ENCODE peak calls at places on chromosomes 6 and 20, in nine cellular contexts. One of them, this sample, is unnamed.

GRCh38 chr6:52183131-52183530 is 3.0 kb upstream of the IL17A start:
- DNase-seq in activated T-helper 9 cell treated with anti-CD3 and anti-CD28 coated beads, Interleukin-2, amount 50 U/mL, for 16 hours: no peak
- DNase-seq in stromal cell of bone marrow: no peak
- DNase-seq in tibial artery: no peak
- DNase-seq in HT1080: no peak
- DNase-seq in fibroblast of the aortic adventitia: no peak
- DNase-seq in NCI-H1417: no peak
- DNase-seq in ACHN: no peak
- DNase-seq in heart right ventricle: no peak
- DNase-seq in this sample: peak; percentile 13

GRCh38 chr20:44211177-44212039 is 837 bp upstream of the OSER1 start:
- DNase-seq in activated T-helper 9 cell treated with anti-CD3 and anti-CD28 coated beads, Interleukin-2, amount 50 U/mL, for 16 hours: no peak
- DNase-seq in stromal cell of bone marrow: no peak
- DNase-seq in tibial artery: peak; percentile 34
- DNase-seq in HT1080: peak; percentile 18
- DNase-seq in fibroblast of the aortic adventitia: peak; percentile 87
- DNase-seq in NCI-H1417: peak; percentile 53
- DNase-seq in ACHN: no peak
- DNase-seq in heart right ventricle: no peak
- DNase-seq in this sample: peak; percentile 40

GRCh38 chr20:50654899-50655298 is 36.4 kb downstream of the RIPOR3 start:
- DNase-seq in activated T-helper 9 cell treated with anti-CD3 and anti-CD28 coated beads, Interleukin-2, amount 50 U/mL, for 16 hours: no peak
- DNase-seq in stromal cell of bone marrow: no peak
- DNase-seq in tibial artery: no peak
- DNase-seq in HT1080: no peak
- DNase-seq in fibroblast of the aortic adventitia: peak; percentile 75
- DNase-seq in NCI-H1417: no peak
- DNase-seq in ACHN: no peak
- DNase-seq in heart right ventricle: no peak
- DNase-seq in this sample: no peak

GRCh38 chr6:16851044-16851540 is 89.8 kb upstream of the ATXN1 start:
- DNase-seq in activated T-helper 9 cell treated with anti-CD3 and anti-CD28 coated beads, Interleukin-2, amount 50 U/mL, for 16 hours: no peak
- DNase-seq in stromal cell of bone marrow: no peak
- DNase-seq in tibial artery: no peak
- DNase-seq in HT1080: no peak
- DNase-seq in fibroblast of the aortic adventitia: no peak
- DNase-seq in NCI-H1417: no peak
- DNase-seq in ACHN: no peak
- DNase-seq in heart right ventricle: no peak
- DNase-seq in this sample: no peak

GRCh38 chr6:25535302-25536225 is 116.5 kb upstream of the SCGN start:
- DNase-seq in activated T-helper 9 cell treated with anti-CD3 and anti-CD28 coated beads, Interleukin-2, amount 50 U/mL, for 16 hours: no peak
- DNase-seq in stromal cell of bone marrow: no peak
- DNase-seq in tibial artery: no peak
- DNase-seq in HT1080: no peak
- DNase-seq in fibroblast of the aortic adventitia: no peak
- DNase-seq in NCI-H1417: no peak
- DNase-seq in ACHN: no peak
- DNase-seq in heart right ventricle: no peak
- DNase-seq in this sample: no peak

GRCh38 chr6:134593442-134593841 is 275.5 kb upstream of the SGK1 start:
- DNase-seq in activated T-helper 9 cell treated with anti-CD3 and anti-CD28 coated beads, Interleukin-2, amount 50 U/mL, for 16 hours: no peak
- DNase-seq in stromal cell of bone marrow: no peak
- DNase-seq in tibial artery: no peak
- DNase-seq in HT1080: no peak
- DNase-seq in fibroblast of the aortic adventitia: no peak
- DNase-seq in NCI-H1417: peak; percentile 72
- DNase-seq in ACHN: no peak
- DNase-seq in heart right ventricle: no peak
- DNase-seq in this sample: no peak

GRCh38 chr6:5619249-5619648 is 357.9 kb downstream of the FARS2 start:
- DNase-seq in activated T-helper 9 cell treated with anti-CD3 and anti-CD28 coated beads, Interleukin-2, amount 50 U/mL, for 16 hours: no peak
- DNase-seq in stromal cell of bone marrow: no peak
- DNase-seq in tibial artery: no peak
- DNase-seq in HT1080: no peak
- DNase-seq in fibroblast of the aortic adventitia: no peak
- DNase-seq in NCI-H1417: no peak
- DNase-seq in ACHN: no peak
- DNase-seq in heart right ventricle: no peak
- DNase-seq in this sample: no peak

GRCh38 chr6:24902782-24903181 is 33.0 kb downstream of the RIPOR2 start:
- DNase-seq in activated T-helper 9 cell treated with anti-CD3 and anti-CD28 coated beads, Interleukin-2, amount 50 U/mL, for 16 hours: no peak
- DNase-seq in stromal cell of bone marrow: peak; percentile 63
- DNase-seq in tibial artery: no peak
- DNase-seq in HT1080: peak; percentile 50
- DNase-seq in fibroblast of the aortic adventitia: peak; percentile 11
- DNase-seq in NCI-H1417: no peak
- DNase-seq in ACHN: peak; percentile 65
- DNase-seq in heart right ventricle: no peak
- DNase-seq in this sample: no peak

GRCh38 chr20:57698191-57698866 is 11.5 kb downstream of the PMEPA1 start:
- DNase-seq in activated T-helper 9 cell treated with anti-CD3 and anti-CD28 coated beads, Interleukin-2, amount 50 U/mL, for 16 hours: peak; percentile 53
- DNase-seq in stromal cell of bone marrow: peak; percentile 92
- DNase-seq in tibial artery: no peak
- DNase-seq in HT1080: peak; percentile 100
- DNase-seq in fibroblast of the aortic adventitia: peak; percentile 95
- DNase-seq in NCI-H1417: no peak
- DNase-seq in ACHN: peak; percentile 96
- DNase-seq in heart right ventricle: no peak
- DNase-seq in this sample: no peak

GRCh38 chr20:8562356-8562755 is 430.3 kb downstream of the PLCB1 start:
- DNase-seq in activated T-helper 9 cell treated with anti-CD3 and anti-CD28 coated beads, Interleukin-2, amount 50 U/mL, for 16 hours: no peak
- DNase-seq in stromal cell of bone marrow: no peak
- DNase-seq in tibial artery: no peak
- DNase-seq in HT1080: no peak
- DNase-seq in fibroblast of the aortic adventitia: no peak
- DNase-seq in NCI-H1417: no peak
- DNase-seq in ACHN: no peak
- DNase-seq in heart right ventricle: no peak
- DNase-seq in this sample: no peak

GRCh38 chr6:89351632-89352328 is 742 bp downstream of the UBE2J1 start:
- DNase-seq in activated T-helper 9 cell treated with anti-CD3 and anti-CD28 coated beads, Interleukin-2, amount 50 U/mL, for 16 hours: no peak
- DNase-seq in stromal cell of bone marrow: no peak
- DNase-seq in tibial artery: no peak
- DNase-seq in HT1080: no peak
- DNase-seq in fibroblast of the aortic adventitia: peak; percentile 17
- DNase-seq in NCI-H1417: peak; percentile 67
- DNase-seq in ACHN: no peak
- DNase-seq in heart right ventricle: no peak
- DNase-seq in this sample: no peak

GRCh38 chr6:125046107-125046925 is 84.1 kb downstream of the RNF217 start:
- DNase-seq in activated T-helper 9 cell treated with anti-CD3 and anti-CD28 coated beads, Interleukin-2, amount 50 U/mL, for 16 hours: no peak
- DNase-seq in stromal cell of bone marrow: no peak
- DNase-seq in tibial artery: no peak
- DNase-seq in HT1080: no peak
- DNase-seq in fibroblast of the aortic adventitia: no peak
- DNase-seq in NCI-H1417: no peak
- DNase-seq in ACHN: no peak
- DNase-seq in heart right ventricle: no peak
- DNase-seq in this sample: no peak

GRCh38 chr20:46010491-46011405 is 2.0 kb downstream of the MMP9 start:
- DNase-seq in activated T-helper 9 cell treated with anti-CD3 and anti-CD28 coated beads, Interleukin-2, amount 50 U/mL, for 16 hours: peak; percentile 28
- DNase-seq in stromal cell of bone marrow: no peak
- DNase-seq in tibial artery: no peak
- DNase-seq in HT1080: no peak
- DNase-seq in fibroblast of the aortic adventitia: no peak
- DNase-seq in NCI-H1417: no peak
- DNase-seq in ACHN: no peak
- DNase-seq in heart right ventricle: no peak
- DNase-seq in this sample: no peak

GRCh38 chr6:45044510-45045252 is 283.4 kb upstream of the RUNX2 start:
- DNase-seq in activated T-helper 9 cell treated with anti-CD3 and anti-CD28 coated beads, Interleukin-2, amount 50 U/mL, for 16 hours: no peak
- DNase-seq in stromal cell of bone marrow: no peak
- DNase-seq in tibial artery: no peak
- DNase-seq in HT1080: no peak
- DNase-seq in fibroblast of the aortic adventitia: peak; percentile 6
- DNase-seq in NCI-H1417: no peak
- DNase-seq in ACHN: no peak
- DNase-seq in heart right ventricle: no peak
- DNase-seq in this sample: no peak

GRCh38 chr20:45301824-45302251 is 4.8 kb upstream of the RBPJL start:
- DNase-seq in activated T-helper 9 cell treated with anti-CD3 and anti-CD28 coated beads, Interleukin-2, amount 50 U/mL, for 16 hours: no peak
- DNase-seq in stromal cell of bone marrow: no peak
- DNase-seq in tibial artery: no peak
- DNase-seq in HT1080: no peak
- DNase-seq in fibroblast of the aortic adventitia: no peak
- DNase-seq in NCI-H1417: no peak
- DNase-seq in ACHN: no peak
- DNase-seq in heart right ventricle: no peak
- DNase-seq in this sample: no peak

GRCh38 chr6:137746264-137746663 is 120.8 kb upstream of the TNFAIP3 start:
- DNase-seq in activated T-helper 9 cell treated with anti-CD3 and anti-CD28 coated beads, Interleukin-2, amount 50 U/mL, for 16 hours: no peak
- DNase-seq in stromal cell of bone marrow: no peak
- DNase-seq in tibial artery: no peak
- DNase-seq in HT1080: no peak
- DNase-seq in fibroblast of the aortic adventitia: no peak
- DNase-seq in NCI-H1417: no peak
- DNase-seq in ACHN: no peak
- DNase-seq in heart right ventricle: no peak
- DNase-seq in this sample: no peak

GRCh38 chr6:79453558-79454042 is 83.6 kb downstream of the LCA5 start:
- DNase-seq in activated T-helper 9 cell treated with anti-CD3 and anti-CD28 coated beads, Interleukin-2, amount 50 U/mL, for 16 hours: no peak
- DNase-seq in stromal cell of bone marrow: peak; percentile 34
- DNase-seq in tibial artery: no peak
- DNase-seq in HT1080: no peak
- DNase-seq in fibroblast of the aortic adventitia: peak; percentile 62
- DNase-seq in NCI-H1417: no peak
- DNase-seq in ACHN: no peak
- DNase-seq in heart right ventricle: no peak
- DNase-seq in this sample: no peak

GRCh38 chr20:57040924-57041323 is 225.5 kb downstream of the BMP7 start:
- DNase-seq in activated T-helper 9 cell treated with anti-CD3 and anti-CD28 coated beads, Interleukin-2, amount 50 U/mL, for 16 hours: no peak
- DNase-seq in stromal cell of bone marrow: no peak
- DNase-seq in tibial artery: no peak
- DNase-seq in HT1080: peak; percentile 46
- DNase-seq in fibroblast of the aortic adventitia: no peak
- DNase-seq in NCI-H1417: no peak
- DNase-seq in ACHN: no peak
- DNase-seq in heart right ventricle: no peak
- DNase-seq in this sample: no peak

GRCh38 chr20:57881466-57882405 is 171.9 kb upstream of the PMEPA1 start:
- DNase-seq in activated T-helper 9 cell treated with anti-CD3 and anti-CD28 coated beads, Interleukin-2, amount 50 U/mL, for 16 hours: no peak
- DNase-seq in stromal cell of bone marrow: no peak
- DNase-seq in tibial artery: no peak
- DNase-seq in HT1080: no peak
- DNase-seq in fibroblast of the aortic adventitia: no peak
- DNase-seq in NCI-H1417: no peak
- DNase-seq in ACHN: no peak
- DNase-seq in heart right ventricle: no peak
- DNase-seq in this sample: no peak

GRCh38 chr6:107115695-107116327 is 496 bp upstream of the BEND3 start:
- DNase-seq in activated T-helper 9 cell treated with anti-CD3 and anti-CD28 coated beads, Interleukin-2, amount 50 U/mL, for 16 hours: no peak
- DNase-seq in stromal cell of bone marrow: no peak
- DNase-seq in tibial artery: no peak
- DNase-seq in HT1080: peak; percentile 42
- DNase-seq in fibroblast of the aortic adventitia: no peak
- DNase-seq in NCI-H1417: peak; percentile 87
- DNase-seq in ACHN: peak; percentile 50
- DNase-seq in heart right ventricle: peak; percentile 26
- DNase-seq in this sample: peak; percentile 65

GRCh38 chr20:54415967-54416366 is 59.4 kb upstream of the DOK5 start:
- DNase-seq in activated T-helper 9 cell treated with anti-CD3 and anti-CD28 coated beads, Interleukin-2, amount 50 U/mL, for 16 hours: no peak
- DNase-seq in stromal cell of bone marrow: no peak
- DNase-seq in tibial artery: no peak
- DNase-seq in HT1080: no peak
- DNase-seq in fibroblast of the aortic adventitia: no peak
- DNase-seq in NCI-H1417: no peak
- DNase-seq in ACHN: no peak
- DNase-seq in heart right ventricle: no peak
- DNase-seq in this sample: no peak

GRCh38 chr6:166602928-166603690 is 16.6 kb upstream of the RAMACL start:
- DNase-seq in activated T-helper 9 cell treated with anti-CD3 and anti-CD28 coated beads, Interleukin-2, amount 50 U/mL, for 16 hours: no peak
- DNase-seq in stromal cell of bone marrow: no peak
- DNase-seq in tibial artery: no peak
- DNase-seq in HT1080: no peak
- DNase-seq in fibroblast of the aortic adventitia: no peak
- DNase-seq in NCI-H1417: no peak
- DNase-seq in ACHN: no peak
- DNase-seq in heart right ventricle: no peak
- DNase-seq in this sample: no peak

GRCh38 chr6:89972024-89972381 is 77.7 kb downstream of the GJA10 start:
- DNase-seq in activated T-helper 9 cell treated with anti-CD3 and anti-CD28 coated beads, Interleukin-2, amount 50 U/mL, for 16 hours: no peak
- DNase-seq in stromal cell of bone marrow: no peak
- DNase-seq in tibial artery: no peak
- DNase-seq in HT1080: no peak
- DNase-seq in fibroblast of the aortic adventitia: no peak
- DNase-seq in NCI-H1417: no peak
- DNase-seq in ACHN: no peak
- DNase-seq in heart right ventricle: no peak
- DNase-seq in this sample: no peak

GRCh38 chr6:30462482-30462881 is 26.8 kb upstream of the HLA-E start:
- DNase-seq in activated T-helper 9 cell treated with anti-CD3 and anti-CD28 coated beads, Interleukin-2, amount 50 U/mL, for 16 hours: no peak
- DNase-seq in stromal cell of bone marrow: no peak
- DNase-seq in tibial artery: no peak
- DNase-seq in HT1080: no peak
- DNase-seq in fibroblast of the aortic adventitia: no peak
- DNase-seq in NCI-H1417: no peak
- DNase-seq in ACHN: no peak
- DNase-seq in heart right ventricle: no peak
- DNase-seq in this sample: no peak

GRCh38 chr6:74657033-74657432 is 548.8 kb downstream of the COL12A1 start:
- DNase-seq in activated T-helper 9 cell treated with anti-CD3 and anti-CD28 coated beads, Interleukin-2, amount 50 U/mL, for 16 hours: no peak
- DNase-seq in stromal cell of bone marrow: no peak
- DNase-seq in tibial artery: no peak
- DNase-seq in HT1080: peak; percentile 43
- DNase-seq in fibroblast of the aortic adventitia: no peak
- DNase-seq in NCI-H1417: no peak
- DNase-seq in ACHN: no peak
- DNase-seq in heart right ventricle: no peak
- DNase-seq in this sample: no peak

GRCh38 chr6:119207973-119208725 is 129.7 kb upstream of the FAM184A start:
- DNase-seq in activated T-helper 9 cell treated with anti-CD3 and anti-CD28 coated beads, Interleukin-2, amount 50 U/mL, for 16 hours: no peak
- DNase-seq in stromal cell of bone marrow: peak; percentile 62
- DNase-seq in tibial artery: no peak
- DNase-seq in HT1080: no peak
- DNase-seq in fibroblast of the aortic adventitia: peak; percentile 74
- DNase-seq in NCI-H1417: no peak
- DNase-seq in ACHN: no peak
- DNase-seq in heart right ventricle: no peak
- DNase-seq in this sample: no peak

GRCh38 chr6:122165014-122165413 is 234.4 kb upstream of the HSF2 start:
- DNase-seq in activated T-helper 9 cell treated with anti-CD3 and anti-CD28 coated beads, Interleukin-2, amount 50 U/mL, for 16 hours: no peak
- DNase-seq in stromal cell of bone marrow: no peak
- DNase-seq in tibial artery: no peak
- DNase-seq in HT1080: no peak
- DNase-seq in fibroblast of the aortic adventitia: no peak
- DNase-seq in NCI-H1417: no peak
- DNase-seq in ACHN: no peak
- DNase-seq in heart right ventricle: no peak
- DNase-seq in this sample: no peak

GRCh38 chr20:44247131-44247571 is at the start of gene GDAP1L1:
- DNase-seq in activated T-helper 9 cell treated with anti-CD3 and anti-CD28 coated beads, Interleukin-2, amount 50 U/mL, for 16 hours: no peak
- DNase-seq in stromal cell of bone marrow: no peak
- DNase-seq in tibial artery: no peak
- DNase-seq in HT1080: no peak
- DNase-seq in fibroblast of the aortic adventitia: no peak
- DNase-seq in NCI-H1417: peak; percentile 53
- DNase-seq in ACHN: no peak
- DNase-seq in heart right ventricle: peak; percentile 26
- DNase-seq in this sample: no peak

GRCh38 chr6:139852484-139853140 is 478.2 kb upstream of the CITED2 start:
- DNase-seq in activated T-helper 9 cell treated with anti-CD3 and anti-CD28 coated beads, Interleukin-2, amount 50 U/mL, for 16 hours: no peak
- DNase-seq in stromal cell of bone marrow: no peak
- DNase-seq in tibial artery: no peak
- DNase-seq in HT1080: peak; percentile 74
- DNase-seq in fibroblast of the aortic adventitia: peak; percentile 82
- DNase-seq in NCI-H1417: no peak
- DNase-seq in ACHN: peak; percentile 33
- DNase-seq in heart right ventricle: no peak
- DNase-seq in this sample: no peak

GRCh38 chr6:79307321-79308036 is 73.0 kb upstream of the HMGN3 start:
- DNase-seq in activated T-helper 9 cell treated with anti-CD3 and anti-CD28 coated beads, Interleukin-2, amount 50 U/mL, for 16 hours: no peak
- DNase-seq in stromal cell of bone marrow: no peak
- DNase-seq in tibial artery: no peak
- DNase-seq in HT1080: peak; percentile 72
- DNase-seq in fibroblast of the aortic adventitia: peak; percentile 1
- DNase-seq in NCI-H1417: no peak
- DNase-seq in ACHN: no peak
- DNase-seq in heart right ventricle: no peak
- DNase-seq in this sample: no peak

GRCh38 chr6:27095914-27096313 is 151.6 kb upstream of the PRSS16 start:
- DNase-seq in activated T-helper 9 cell treated with anti-CD3 and anti-CD28 coated beads, Interleukin-2, amount 50 U/mL, for 16 hours: no peak
- DNase-seq in stromal cell of bone marrow: no peak
- DNase-seq in tibial artery: no peak
- DNase-seq in HT1080: no peak
- DNase-seq in fibroblast of the aortic adventitia: no peak
- DNase-seq in NCI-H1417: no peak
- DNase-seq in ACHN: no peak
- DNase-seq in heart right ventricle: no peak
- DNase-seq in this sample: no peak

This sample was measured in RPMI8226.